ENCODE peak calls at places on chromosome 15, in nine cellular contexts. One of them, this sample, is unnamed.

GRCh38 chr15:95826831-95827230 is 503.7 kb upstream of the NR2F2 start:
- DNase-seq in IMR-90: no peak
- DNase-seq in GM23338: peak; percentile 42
- DNase-seq in H9: no peak
- DNase-seq in hepatocyte: peak; percentile 17
- DNase-seq in GM23248: no peak
- DNase-seq in HepG2: no peak
- DNase-seq in mammary epithelial cell: peak; percentile 26
- DNase-seq in trophoblast cell: peak; percentile 41
- DNase-seq in this sample: no peak

GRCh38 chr15:52076889-52077781 is 35.4 kb downstream of the BCL2L10 start:
- DNase-seq in hepatocyte: peak; percentile 34
- DNase-seq in HepG2: peak; percentile 41
- DNase-seq in GM23248: peak; percentile 88
- DNase-seq in mammary epithelial cell: peak; percentile 99
- DNase-seq in IMR-90: peak; percentile 90
- DNase-seq in trophoblast cell: peak; percentile 28
- DNase-seq in H9: no peak
- DNase-seq in GM23338: no peak
- DNase-seq in this sample: no peak

GRCh38 chr15:97900006-97900405 is 60.5 kb upstream of the ARRDC4 start:
- DNase-seq in trophoblast cell: no peak
- DNase-seq in IMR-90: no peak
- DNase-seq in GM23338: no peak
- DNase-seq in HepG2: no peak
- DNase-seq in GM23248: peak; percentile 63
- DNase-seq in hepatocyte: no peak
- DNase-seq in H9: no peak
- DNase-seq in mammary epithelial cell: no peak
- DNase-seq in this sample: no peak

GRCh38 chr15:92845109-92845508 is 55.0 kb upstream of the CHD2 start:
- DNase-seq in GM23248: peak; percentile 60
- DNase-seq in hepatocyte: peak; percentile 54
- DNase-seq in trophoblast cell: peak; percentile 35
- DNase-seq in mammary epithelial cell: peak; percentile 35
- DNase-seq in HepG2: peak; percentile 28
- DNase-seq in GM23338: no peak
- DNase-seq in IMR-90: peak; percentile 58
- DNase-seq in H9: no peak
- DNase-seq in this sample: no peak

GRCh38 chr15:70152070-70152480 is 54.4 kb upstream of the TLE3 start:
- DNase-seq in hepatocyte: no peak
- DNase-seq in GM23248: peak; percentile 22
- DNase-seq in IMR-90: peak; percentile 18
- DNase-seq in HepG2: no peak
- DNase-seq in GM23338: no peak
- DNase-seq in mammary epithelial cell: no peak
- DNase-seq in trophoblast cell: peak; percentile 14
- DNase-seq in H9: no peak
- DNase-seq in this sample: no peak

GRCh38 chr15:62059818-62060115 is 480 bp downstream of the VPS13C start:
- DNase-seq in hepatocyte: peak; percentile 69
- DNase-seq in GM23338: no peak
- DNase-seq in mammary epithelial cell: peak; percentile 64
- DNase-seq in H9: no peak
- DNase-seq in trophoblast cell: peak; percentile 63
- DNase-seq in GM23248: peak; percentile 77
- DNase-seq in IMR-90: peak; percentile 51
- DNase-seq in HepG2: peak; percentile 61
- DNase-seq in this sample: no peak

GRCh38 chr15:89383635-89384604 is 49.3 kb upstream of the POLG start:
- DNase-seq in mammary epithelial cell: peak; percentile 54
- DNase-seq in trophoblast cell: no peak
- DNase-seq in IMR-90: peak; percentile 11
- DNase-seq in GM23338: peak; percentile 39
- DNase-seq in H9: peak; percentile 44
- DNase-seq in HepG2: no peak
- DNase-seq in GM23248: peak; percentile 42
- DNase-seq in hepatocyte: peak; percentile 95
- DNase-seq in this sample: no peak

GRCh38 chr15:88375234-88375926 is 91.8 kb downstream of the MRPL46 start:
- DNase-seq in GM23248: peak; percentile 90
- DNase-seq in mammary epithelial cell: peak; percentile 58
- DNase-seq in HepG2: no peak
- DNase-seq in IMR-90: peak; percentile 74
- DNase-seq in hepatocyte: peak; percentile 25
- DNase-seq in H9: no peak
- DNase-seq in trophoblast cell: peak; percentile 65
- DNase-seq in GM23338: peak; percentile 16
- DNase-seq in this sample: peak; percentile 8

GRCh38 chr15:22960587-22960986 is 19.6 kb downstream of the CYFIP1 start:
- DNase-seq in hepatocyte: no peak
- DNase-seq in mammary epithelial cell: no peak
- DNase-seq in GM23248: no peak
- DNase-seq in HepG2: no peak
- DNase-seq in IMR-90: no peak
- DNase-seq in GM23338: no peak
- DNase-seq in H9: no peak
- DNase-seq in trophoblast cell: no peak
- DNase-seq in this sample: no peak

GRCh38 chr15:81504170-81504905 is 130.3 kb upstream of the TMC3 start:
- DNase-seq in trophoblast cell: peak; percentile 81
- DNase-seq in GM23338: no peak
- DNase-seq in mammary epithelial cell: peak; percentile 75
- DNase-seq in HepG2: no peak
- DNase-seq in IMR-90: peak; percentile 87
- DNase-seq in GM23248: peak; percentile 66
- DNase-seq in hepatocyte: no peak
- DNase-seq in H9: no peak
- DNase-seq in this sample: no peak

GRCh38 chr15:76325704-76326103 is 10.9 kb upstream of the ISL2 start:
- DNase-seq in GM23248: no peak
- DNase-seq in mammary epithelial cell: no peak
- DNase-seq in GM23338: no peak
- DNase-seq in IMR-90: no peak
- DNase-seq in hepatocyte: no peak
- DNase-seq in HepG2: no peak
- DNase-seq in H9: no peak
- DNase-seq in trophoblast cell: no peak
- DNase-seq in this sample: no peak

GRCh38 chr15:42313463-42313862 is 40.2 kb upstream of the TMEM87A start:
- DNase-seq in HepG2: peak; percentile 24
- DNase-seq in IMR-90: no peak
- DNase-seq in hepatocyte: no peak
- DNase-seq in mammary epithelial cell: no peak
- DNase-seq in H9: peak; percentile 33
- DNase-seq in GM23338: peak; percentile 27
- DNase-seq in GM23248: no peak
- DNase-seq in trophoblast cell: no peak
- DNase-seq in this sample: peak; percentile 20

GRCh38 chr15:64774556-64775523 is 549 bp downstream of the RBPMS2 start:
- DNase-seq in GM23248: peak; percentile 43
- DNase-seq in mammary epithelial cell: no peak
- DNase-seq in hepatocyte: peak; percentile 51
- DNase-seq in IMR-90: no peak
- DNase-seq in H9: no peak
- DNase-seq in HepG2: no peak
- DNase-seq in trophoblast cell: peak; percentile 34
- DNase-seq in GM23338: peak; percentile 45
- DNase-seq in this sample: peak; percentile 76

GRCh38 chr15:26838742-26839460 is 28.0 kb upstream of the GABRA5 start:
- DNase-seq in mammary epithelial cell: no peak
- DNase-seq in trophoblast cell: no peak
- DNase-seq in GM23338: peak; percentile 85
- DNase-seq in HepG2: no peak
- DNase-seq in H9: peak; percentile 82
- DNase-seq in GM23248: peak; percentile 4
- DNase-seq in hepatocyte: peak; percentile 14
- DNase-seq in IMR-90: no peak
- DNase-seq in this sample: peak; percentile 29

GRCh38 chr15:99546436-99547100 is 19.2 kb upstream of the MEF2A start:
- DNase-seq in trophoblast cell: no peak
- DNase-seq in HepG2: no peak
- DNase-seq in hepatocyte: no peak
- DNase-seq in GM23338: no peak
- DNase-seq in H9: no peak
- DNase-seq in GM23248: no peak
- DNase-seq in mammary epithelial cell: no peak
- DNase-seq in IMR-90: no peak
- DNase-seq in this sample: no peak

GRCh38 chr15:64699767-64700388 is 75.5 kb downstream of the RBPMS2 start:
- DNase-seq in GM23338: peak; percentile 90
- DNase-seq in IMR-90: peak; percentile 48
- DNase-seq in trophoblast cell: peak; percentile 21
- DNase-seq in H9: peak; percentile 84
- DNase-seq in HepG2: no peak
- DNase-seq in mammary epithelial cell: peak; percentile 16
- DNase-seq in hepatocyte: peak; percentile 62
- DNase-seq in GM23248: peak; percentile 60
- DNase-seq in this sample: peak; percentile 74

GRCh38 chr15:80379671-80380070 is 24.5 kb upstream of the ARNT2 start:
- DNase-seq in IMR-90: no peak
- DNase-seq in H9: no peak
- DNase-seq in mammary epithelial cell: no peak
- DNase-seq in trophoblast cell: no peak
- DNase-seq in hepatocyte: no peak
- DNase-seq in GM23248: no peak
- DNase-seq in HepG2: no peak
- DNase-seq in GM23338: no peak
- DNase-seq in this sample: no peak

GRCh38 chr15:78197632-78198031 is 36.7 kb downstream of the ACSBG1 start:
- DNase-seq in H9: no peak
- DNase-seq in trophoblast cell: no peak
- DNase-seq in HepG2: no peak
- DNase-seq in GM23338: no peak
- DNase-seq in hepatocyte: no peak
- DNase-seq in GM23248: no peak
- DNase-seq in mammary epithelial cell: no peak
- DNase-seq in IMR-90: no peak
- DNase-seq in this sample: no peak

GRCh38 chr15:56774356-56774755 is 41.0 kb upstream of the ZNF280D start:
- DNase-seq in GM23248: no peak
- DNase-seq in mammary epithelial cell: no peak
- DNase-seq in GM23338: no peak
- DNase-seq in HepG2: no peak
- DNase-seq in H9: no peak
- DNase-seq in trophoblast cell: no peak
- DNase-seq in IMR-90: no peak
- DNase-seq in hepatocyte: no peak
- DNase-seq in this sample: no peak

GRCh38 chr15:56778761-56779160 is 45.5 kb upstream of the ZNF280D start:
- DNase-seq in trophoblast cell: no peak
- DNase-seq in H9: no peak
- DNase-seq in GM23248: no peak
- DNase-seq in HepG2: no peak
- DNase-seq in mammary epithelial cell: no peak
- DNase-seq in GM23338: no peak
- DNase-seq in IMR-90: no peak
- DNase-seq in hepatocyte: no peak
- DNase-seq in this sample: no peak

GRCh38 chr15:56776839-56777238 is 43.5 kb upstream of the ZNF280D start:
- DNase-seq in H9: no peak
- DNase-seq in IMR-90: no peak
- DNase-seq in GM23338: no peak
- DNase-seq in GM23248: no peak
- DNase-seq in HepG2: no peak
- DNase-seq in hepatocyte: no peak
- DNase-seq in trophoblast cell: no peak
- DNase-seq in mammary epithelial cell: no peak
- DNase-seq in this sample: no peak

GRCh38 chr15:56772868-56773639 is 39.7 kb upstream of the ZNF280D start:
- DNase-seq in hepatocyte: peak; percentile 28
- DNase-seq in H9: no peak
- DNase-seq in GM23338: peak; percentile 61
- DNase-seq in GM23248: peak; percentile 53
- DNase-seq in trophoblast cell: peak; percentile 7
- DNase-seq in IMR-90: peak; percentile 74
- DNase-seq in mammary epithelial cell: no peak
- DNase-seq in HepG2: peak; percentile 86
- DNase-seq in this sample: no peak

GRCh38 chr15:56775632-56776031 is 42.3 kb upstream of the ZNF280D start:
- DNase-seq in GM23338: no peak
- DNase-seq in HepG2: no peak
- DNase-seq in GM23248: no peak
- DNase-seq in trophoblast cell: no peak
- DNase-seq in H9: no peak
- DNase-seq in hepatocyte: no peak
- DNase-seq in mammary epithelial cell: no peak
- DNase-seq in IMR-90: no peak
- DNase-seq in this sample: no peak
- H2AFZ ChIP-seq in GM23338: no peak overlapping the region
- H2AFZ ChIP-seq in HepG2: no peak overlapping the region
- H2AFZ ChIP-seq in GM23248: no peak overlapping the region
- H2AFZ ChIP-seq in trophoblast cell: no peak overlapping the region
- H2AFZ ChIP-seq in H9: no peak overlapping the region
- H2AFZ ChIP-seq in hepatocyte: peak overlapping the region; percentile 12
- H2AFZ ChIP-seq in mammary epithelial cell: peak overlapping the region; percentile 56
- H2AFZ ChIP-seq in IMR-90: no peak overlapping the region
- H2AFZ ChIP-seq in this sample: no peak overlapping the region

DNA sequence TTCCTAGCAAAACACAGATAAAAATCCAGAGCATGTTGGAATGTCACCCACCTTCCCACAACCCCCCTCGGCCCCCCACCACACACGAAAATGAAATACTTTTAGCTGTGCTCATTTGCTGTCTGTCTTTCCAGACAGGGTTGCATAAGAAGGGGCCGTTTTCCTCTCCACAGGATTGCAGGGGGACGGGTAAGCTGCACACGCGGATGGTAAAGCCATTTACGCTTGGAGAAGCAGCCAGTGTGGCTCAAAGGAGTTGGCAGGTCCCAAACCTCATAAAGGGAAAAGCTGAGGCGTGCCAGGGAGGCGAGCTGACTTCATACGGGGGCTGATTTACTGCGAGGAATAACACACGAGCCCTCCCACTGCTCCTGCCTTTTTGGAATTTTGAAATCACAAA is 47.4 kb upstream of the ITGA11 start:
- DNase-seq in trophoblast cell: no peak
- DNase-seq in HepG2: no peak
- DNase-seq in mammary epithelial cell: no peak
- DNase-seq in GM23338: no peak
- DNase-seq in H9: no peak
- DNase-seq in IMR-90: peak; percentile 59
- DNase-seq in GM23248: peak; percentile 86
- DNase-seq in hepatocyte: peak; percentile 50
- DNase-seq in this sample: no peak
- H2AFZ ChIP-seq in trophoblast cell: no peak overlapping the region
- H2AFZ ChIP-seq in HepG2: no peak overlapping the region
- H2AFZ ChIP-seq in mammary epithelial cell: no peak overlapping the region
- H2AFZ ChIP-seq in GM23338: no peak overlapping the region
- H2AFZ ChIP-seq in H9: no peak overlapping the region
- H2AFZ ChIP-seq in IMR-90: peak overlapping the region; percentile 69
- H2AFZ ChIP-seq in GM23248: peak overlapping the region; percentile 66
- H2AFZ ChIP-seq in hepatocyte: no peak overlapping the region
- H2AFZ ChIP-seq in this sample: no peak overlapping the region

GRCh38 chr15:36422631-36423030 is 156.8 kb upstream of the CDIN1 start:
- DNase-seq in H9: no peak
- DNase-seq in IMR-90: no peak
- DNase-seq in GM23248: no peak
- DNase-seq in HepG2: peak; percentile 2
- DNase-seq in mammary epithelial cell: no peak
- DNase-seq in trophoblast cell: no peak
- DNase-seq in hepatocyte: no peak
- DNase-seq in GM23338: no peak
- DNase-seq in this sample: no peak
- H2AFZ ChIP-seq in H9: no peak overlapping the region
- H2AFZ ChIP-seq in IMR-90: no peak overlapping the region
- H2AFZ ChIP-seq in GM23248: no peak overlapping the region
- H2AFZ ChIP-seq in HepG2: no peak overlapping the region
- H2AFZ ChIP-seq in mammary epithelial cell: peak overlapping the region; percentile 13
- H2AFZ ChIP-seq in trophoblast cell: no peak overlapping the region
- H2AFZ ChIP-seq in hepatocyte: no peak overlapping the region
- H2AFZ ChIP-seq in GM23338: no peak overlapping the region
- H2AFZ ChIP-seq in this sample: no peak overlapping the region

GRCh38 chr15:66802087-66803001 is 100.3 kb downstream of the SMAD6 start:
- DNase-seq in IMR-90: peak; percentile 62
- DNase-seq in hepatocyte: peak; percentile 63
- DNase-seq in HepG2: no peak
- DNase-seq in H9: no peak
- DNase-seq in trophoblast cell: peak; percentile 47
- DNase-seq in mammary epithelial cell: no peak
- DNase-seq in GM23248: peak; percentile 65
- DNase-seq in GM23338: no peak
- DNase-seq in this sample: no peak
- H2AFZ ChIP-seq in IMR-90: peak overlapping the region; percentile 88
- H2AFZ ChIP-seq in hepatocyte: peak overlapping the region; percentile 47
- H2AFZ ChIP-seq in HepG2: no peak overlapping the region
- H2AFZ ChIP-seq in H9: no peak overlapping the region
- H2AFZ ChIP-seq in trophoblast cell: peak overlapping the region; percentile 50
- H2AFZ ChIP-seq in mammary epithelial cell: peak overlapping the region; percentile 73
- H2AFZ ChIP-seq in GM23248: peak overlapping the region; percentile 79
- H2AFZ ChIP-seq in GM23338: peak overlapping the region; percentile 85
- H2AFZ ChIP-seq in this sample: peak overlapping the region; percentile 40

This sample was measured in neural progenitor cell.